ENCODE peak calls at places on chromosomes 1 and 21, in ten cellular contexts. One of them, this sample, is unnamed. For H3K27me3, the result is how much of the 10 kb centered on the place peaks cover.

GRCh38 chr1:21436488-21437340 is 3.2 kb upstream of the NBPF3 start:
- DNase-seq in AG04450: no peak
- DNase-seq in pancreas: peak
- DNase-seq in naive thymus-derived CD4-positive, alpha-beta T cell: no peak
- DNase-seq in transverse colon: peak
- DNase-seq in left lung: peak
- DNase-seq in CD8-positive, alpha-beta T cell: no peak
- DNase-seq in endothelial cell of umbilical vein: no peak
- DNase-seq in left ventricle myocardium inferior: no peak
- DNase-seq in esophagus muscularis mucosa: no peak
- DNase-seq in this sample: no peak

GRCh38 chr1:28751315-28752056 is 14.7 kb downstream of the YTHDF2 start:
- DNase-seq in left ventricle myocardium inferior: no peak
- DNase-seq in naive thymus-derived CD4-positive, alpha-beta T cell: no peak
- DNase-seq in CD8-positive, alpha-beta T cell: no peak
- DNase-seq in endothelial cell of umbilical vein: peak
- DNase-seq in pancreas: no peak
- DNase-seq in AG04450: no peak
- DNase-seq in left lung: no peak
- DNase-seq in transverse colon: no peak
- DNase-seq in esophagus muscularis mucosa: no peak
- DNase-seq in this sample: no peak

GRCh38 chr1:106621853-106622252 is 434.6 kb upstream of the PRMT6 start:
- DNase-seq in AG04450: no peak
- DNase-seq in pancreas: no peak
- DNase-seq in transverse colon: no peak
- DNase-seq in CD8-positive, alpha-beta T cell: no peak
- DNase-seq in esophagus muscularis mucosa: no peak
- DNase-seq in naive thymus-derived CD4-positive, alpha-beta T cell: no peak
- DNase-seq in left lung: no peak
- DNase-seq in endothelial cell of umbilical vein: no peak
- DNase-seq in left ventricle myocardium inferior: no peak
- DNase-seq in this sample: no peak

GRCh38 chr1:243316366-243316989 is 60.6 kb downstream of the SDCCAG8 start:
- DNase-seq in left lung: peak
- DNase-seq in esophagus muscularis mucosa: no peak
- DNase-seq in AG04450: no peak
- DNase-seq in naive thymus-derived CD4-positive, alpha-beta T cell: no peak
- DNase-seq in transverse colon: no peak
- DNase-seq in pancreas: no peak
- DNase-seq in CD8-positive, alpha-beta T cell: no peak
- DNase-seq in endothelial cell of umbilical vein: no peak
- DNase-seq in left ventricle myocardium inferior: no peak
- DNase-seq in this sample: no peak

GRCh38 chr1:181397841-181398240 is 85.5 kb upstream of the CACNA1E start:
- DNase-seq in left ventricle myocardium inferior: no peak
- DNase-seq in naive thymus-derived CD4-positive, alpha-beta T cell: no peak
- DNase-seq in left lung: no peak
- DNase-seq in esophagus muscularis mucosa: no peak
- DNase-seq in CD8-positive, alpha-beta T cell: peak
- DNase-seq in endothelial cell of umbilical vein: no peak
- DNase-seq in AG04450: no peak
- DNase-seq in transverse colon: no peak
- DNase-seq in pancreas: no peak
- DNase-seq in this sample: no peak

GRCh38 chr1:115056395-115056798 is 26.8 kb downstream of the TSHB start:
- DNase-seq in pancreas: no peak
- DNase-seq in naive thymus-derived CD4-positive, alpha-beta T cell: no peak
- DNase-seq in AG04450: no peak
- DNase-seq in esophagus muscularis mucosa: no peak
- DNase-seq in CD8-positive, alpha-beta T cell: no peak
- DNase-seq in transverse colon: peak
- DNase-seq in left lung: no peak
- DNase-seq in left ventricle myocardium inferior: no peak
- DNase-seq in endothelial cell of umbilical vein: no peak
- DNase-seq in this sample: peak

GRCh38 chr1:158951956-158952355 is 20.6 kb downstream of the PYHIN1 start:
- DNase-seq in transverse colon: peak
- DNase-seq in endothelial cell of umbilical vein: no peak
- DNase-seq in AG04450: no peak
- DNase-seq in left ventricle myocardium inferior: no peak
- DNase-seq in CD8-positive, alpha-beta T cell: no peak
- DNase-seq in esophagus muscularis mucosa: no peak
- DNase-seq in naive thymus-derived CD4-positive, alpha-beta T cell: no peak
- DNase-seq in left lung: peak
- DNase-seq in pancreas: peak
- DNase-seq in this sample: no peak

GRCh38 chr1:3133671-3134070 is 64.7 kb downstream of the PRDM16 start:
- DNase-seq in left lung: no peak
- DNase-seq in esophagus muscularis mucosa: no peak
- DNase-seq in pancreas: no peak
- DNase-seq in naive thymus-derived CD4-positive, alpha-beta T cell: no peak
- DNase-seq in CD8-positive, alpha-beta T cell: no peak
- DNase-seq in AG04450: no peak
- DNase-seq in left ventricle myocardium inferior: no peak
- DNase-seq in transverse colon: no peak
- DNase-seq in endothelial cell of umbilical vein: no peak
- DNase-seq in this sample: no peak

GRCh38 chr1:111463029-111463683 is 10.6 kb upstream of the C1orf162 start:
- DNase-seq in AG04450: peak
- DNase-seq in left ventricle myocardium inferior: no peak
- DNase-seq in naive thymus-derived CD4-positive, alpha-beta T cell: no peak
- DNase-seq in left lung: no peak
- DNase-seq in endothelial cell of umbilical vein: no peak
- DNase-seq in transverse colon: no peak
- DNase-seq in CD8-positive, alpha-beta T cell: no peak
- DNase-seq in esophagus muscularis mucosa: no peak
- DNase-seq in pancreas: no peak
- DNase-seq in this sample: no peak

GRCh38 chr1:196078691-196079090 is 529.5 kb downstream of the KCNT2 start:
- DNase-seq in CD8-positive, alpha-beta T cell: no peak
- DNase-seq in pancreas: no peak
- DNase-seq in endothelial cell of umbilical vein: no peak
- DNase-seq in transverse colon: no peak
- DNase-seq in AG04450: no peak
- DNase-seq in naive thymus-derived CD4-positive, alpha-beta T cell: no peak
- DNase-seq in left lung: no peak
- DNase-seq in esophagus muscularis mucosa: no peak
- DNase-seq in left ventricle myocardium inferior: no peak
- DNase-seq in this sample: no peak

GRCh38 chr21:18334066-18334465 is 69.5 kb downstream of the TMPRSS15 start:
- DNase-seq in left ventricle myocardium inferior: no peak
- DNase-seq in endothelial cell of umbilical vein: no peak
- DNase-seq in AG04450: no peak
- DNase-seq in transverse colon: no peak
- DNase-seq in esophagus muscularis mucosa: no peak
- DNase-seq in naive thymus-derived CD4-positive, alpha-beta T cell: no peak
- DNase-seq in pancreas: no peak
- DNase-seq in CD8-positive, alpha-beta T cell: no peak
- DNase-seq in left lung: no peak
- DNase-seq in this sample: no peak

GRCh38 chr1:31102501-31102950 is 37.0 kb upstream of the PUM1 start:
- DNase-seq in left ventricle myocardium inferior: peak
- DNase-seq in CD8-positive, alpha-beta T cell: no peak
- DNase-seq in pancreas: no peak
- DNase-seq in endothelial cell of umbilical vein: no peak
- DNase-seq in esophagus muscularis mucosa: no peak
- DNase-seq in naive thymus-derived CD4-positive, alpha-beta T cell: no peak
- DNase-seq in left lung: no peak
- DNase-seq in transverse colon: peak
- DNase-seq in AG04450: no peak
- DNase-seq in this sample: no peak

GRCh38 chr21:37758997-37759396 is 157.3 kb downstream of the KCNJ6 start:
- DNase-seq in transverse colon: peak
- DNase-seq in endothelial cell of umbilical vein: peak
- DNase-seq in naive thymus-derived CD4-positive, alpha-beta T cell: no peak
- DNase-seq in AG04450: peak
- DNase-seq in left lung: peak
- DNase-seq in pancreas: no peak
- DNase-seq in left ventricle myocardium inferior: no peak
- DNase-seq in esophagus muscularis mucosa: no peak
- DNase-seq in CD8-positive, alpha-beta T cell: no peak
- DNase-seq in this sample: peak

GRCh38 chr1:26337206-26337535 is 16.8 kb downstream of the CRYBG2 start:
- DNase-seq in esophagus muscularis mucosa: no peak
- DNase-seq in left lung: no peak
- DNase-seq in naive thymus-derived CD4-positive, alpha-beta T cell: no peak
- DNase-seq in transverse colon: no peak
- DNase-seq in endothelial cell of umbilical vein: no peak
- DNase-seq in left ventricle myocardium inferior: no peak
- DNase-seq in CD8-positive, alpha-beta T cell: no peak
- DNase-seq in pancreas: no peak
- DNase-seq in AG04450: no peak
- DNase-seq in this sample: no peak
- H3K27me3 ChIP-seq in esophagus muscularis mucosa: under half
- H3K27me3 ChIP-seq in left lung: under half
- H3K27me3 ChIP-seq in naive thymus-derived CD4-positive, alpha-beta T cell: under half
- H3K27me3 ChIP-seq in transverse colon: under half
- H3K27me3 ChIP-seq in endothelial cell of umbilical vein: under half
- H3K27me3 ChIP-seq in left ventricle myocardium inferior: half or more
- H3K27me3 ChIP-seq in CD8-positive, alpha-beta T cell: under half
- H3K27me3 ChIP-seq in pancreas: under half
- H3K27me3 ChIP-seq in AG04450: under half
- H3K27me3 ChIP-seq in this sample: under half

GRCh38 chr1:56024155-56024554 is 555.2 kb downstream of the PLPP3 start:
- DNase-seq in left ventricle myocardium inferior: no peak
- DNase-seq in CD8-positive, alpha-beta T cell: no peak
- DNase-seq in transverse colon: no peak
- DNase-seq in esophagus muscularis mucosa: no peak
- DNase-seq in endothelial cell of umbilical vein: no peak
- DNase-seq in AG04450: no peak
- DNase-seq in left lung: no peak
- DNase-seq in pancreas: no peak
- DNase-seq in naive thymus-derived CD4-positive, alpha-beta T cell: no peak
- DNase-seq in this sample: no peak
- H3K27ac ChIP-seq in left ventricle myocardium inferior: no peak
- H3K27ac ChIP-seq in CD8-positive, alpha-beta T cell: no peak
- H3K27ac ChIP-seq in transverse colon: no peak
- H3K27ac ChIP-seq in esophagus muscularis mucosa: no peak
- H3K27ac ChIP-seq in endothelial cell of umbilical vein: no peak
- H3K27ac ChIP-seq in AG04450: no peak
- H3K27ac ChIP-seq in left lung: no peak
- H3K27ac ChIP-seq in pancreas: no peak
- H3K27ac ChIP-seq in naive thymus-derived CD4-positive, alpha-beta T cell: no peak
- H3K27ac ChIP-seq in this sample: no peak

DNA sequence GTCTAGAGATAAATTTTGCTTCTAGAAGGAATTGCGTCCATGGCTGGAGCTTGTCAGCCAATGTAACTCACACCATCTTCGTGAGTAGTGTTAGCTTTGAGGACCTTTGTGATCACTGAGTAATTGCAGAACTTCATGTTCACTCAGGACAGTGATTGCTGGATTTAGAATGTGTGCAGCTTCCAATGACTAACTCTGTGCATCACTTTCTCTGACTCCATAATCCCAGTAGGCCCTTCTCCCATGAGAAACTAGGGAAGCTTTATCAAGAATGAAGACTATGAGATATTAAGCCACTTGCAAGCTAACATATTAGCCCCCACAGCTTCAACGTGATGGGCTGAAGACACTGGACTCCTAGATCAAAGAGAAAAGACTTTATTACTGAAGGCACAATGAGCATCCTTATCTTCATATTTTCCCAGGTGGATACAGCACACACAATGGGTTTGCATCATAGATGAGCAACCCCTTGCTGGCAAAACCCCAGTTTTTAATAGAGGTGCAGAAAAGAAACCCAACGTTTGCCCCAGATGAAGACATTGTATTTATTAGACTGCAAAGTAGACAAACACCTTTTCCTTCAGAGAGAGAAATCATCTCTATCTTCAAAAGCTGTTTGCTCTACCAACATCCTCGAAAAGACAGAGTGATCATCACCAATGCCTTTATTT is 561.0 kb downstream of the LTN1 start:
- DNase-seq in esophagus muscularis mucosa: no peak
- DNase-seq in pancreas: no peak
- DNase-seq in AG04450: no peak
- DNase-seq in transverse colon: no peak
- DNase-seq in endothelial cell of umbilical vein: no peak
- DNase-seq in left ventricle myocardium inferior: no peak
- DNase-seq in left lung: no peak
- DNase-seq in naive thymus-derived CD4-positive, alpha-beta T cell: no peak
- DNase-seq in CD8-positive, alpha-beta T cell: no peak
- DNase-seq in this sample: no peak
- H3K27me3 ChIP-seq in esophagus muscularis mucosa: under half
- H3K27me3 ChIP-seq in pancreas: under half
- H3K27me3 ChIP-seq in AG04450: under half
- H3K27me3 ChIP-seq in transverse colon: under half
- H3K27me3 ChIP-seq in endothelial cell of umbilical vein: under half
- H3K27me3 ChIP-seq in left ventricle myocardium inferior: under half
- H3K27me3 ChIP-seq in left lung: under half
- H3K27me3 ChIP-seq in naive thymus-derived CD4-positive, alpha-beta T cell: under half
- H3K27me3 ChIP-seq in CD8-positive, alpha-beta T cell: under half
- H3K27me3 ChIP-seq in this sample: under half

GRCh38 chr1:170674986-170675385 is 11.1 kb downstream of the PRRX1 start:
- DNase-seq in esophagus muscularis mucosa: no peak
- DNase-seq in pancreas: no peak
- DNase-seq in naive thymus-derived CD4-positive, alpha-beta T cell: no peak
- DNase-seq in AG04450: no peak
- DNase-seq in left lung: no peak
- DNase-seq in transverse colon: no peak
- DNase-seq in left ventricle myocardium inferior: no peak
- DNase-seq in CD8-positive, alpha-beta T cell: no peak
- DNase-seq in endothelial cell of umbilical vein: no peak
- DNase-seq in this sample: no peak

GRCh38 chr1:170676628-170677027 is 12.7 kb downstream of the PRRX1 start:
- DNase-seq in transverse colon: no peak
- DNase-seq in naive thymus-derived CD4-positive, alpha-beta T cell: no peak
- DNase-seq in esophagus muscularis mucosa: no peak
- DNase-seq in pancreas: no peak
- DNase-seq in endothelial cell of umbilical vein: no peak
- DNase-seq in left ventricle myocardium inferior: no peak
- DNase-seq in AG04450: no peak
- DNase-seq in CD8-positive, alpha-beta T cell: no peak
- DNase-seq in left lung: no peak
- DNase-seq in this sample: no peak

GRCh38 chr1:170678196-170678595 is 14.3 kb downstream of the PRRX1 start:
- DNase-seq in left lung: no peak
- DNase-seq in CD8-positive, alpha-beta T cell: no peak
- DNase-seq in pancreas: no peak
- DNase-seq in left ventricle myocardium inferior: no peak
- DNase-seq in transverse colon: no peak
- DNase-seq in esophagus muscularis mucosa: no peak
- DNase-seq in endothelial cell of umbilical vein: no peak
- DNase-seq in AG04450: no peak
- DNase-seq in naive thymus-derived CD4-positive, alpha-beta T cell: no peak
- DNase-seq in this sample: no peak

GRCh38 chr1:170674239-170674638 is 10.3 kb downstream of the PRRX1 start:
- DNase-seq in AG04450: no peak
- DNase-seq in pancreas: no peak
- DNase-seq in left ventricle myocardium inferior: no peak
- DNase-seq in CD8-positive, alpha-beta T cell: no peak
- DNase-seq in esophagus muscularis mucosa: no peak
- DNase-seq in naive thymus-derived CD4-positive, alpha-beta T cell: no peak
- DNase-seq in transverse colon: no peak
- DNase-seq in left lung: no peak
- DNase-seq in endothelial cell of umbilical vein: no peak
- DNase-seq in this sample: no peak

DNA sequence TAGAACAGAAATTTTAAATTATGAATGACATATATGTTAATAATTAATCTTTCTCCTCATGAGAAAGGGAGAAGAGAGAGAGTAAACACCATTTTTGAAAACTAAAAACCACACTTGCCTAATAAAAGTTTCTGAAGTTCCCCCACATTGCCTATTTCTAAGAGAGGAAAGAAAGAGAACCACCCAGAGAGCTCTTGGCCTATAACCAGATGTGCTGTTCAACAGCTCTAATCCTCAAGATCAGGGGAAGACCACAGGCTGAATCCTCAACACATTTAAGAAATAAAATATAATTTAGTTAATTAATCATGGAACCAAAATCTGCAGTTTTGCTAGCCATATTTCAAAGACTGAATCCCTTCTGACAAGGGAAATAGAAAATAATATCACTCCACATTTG is 11.9 kb downstream of the PRRX1 start:
- DNase-seq in transverse colon: no peak
- DNase-seq in left ventricle myocardium inferior: no peak
- DNase-seq in AG04450: no peak
- DNase-seq in endothelial cell of umbilical vein: no peak
- DNase-seq in left lung: no peak
- DNase-seq in pancreas: no peak
- DNase-seq in esophagus muscularis mucosa: no peak
- DNase-seq in CD8-positive, alpha-beta T cell: no peak
- DNase-seq in naive thymus-derived CD4-positive, alpha-beta T cell: no peak
- DNase-seq in this sample: no peak
- H3K27ac ChIP-seq in transverse colon: no peak
- H3K27ac ChIP-seq in left ventricle myocardium inferior: no peak
- H3K27ac ChIP-seq in AG04450: no peak
- H3K27ac ChIP-seq in endothelial cell of umbilical vein: no peak
- H3K27ac ChIP-seq in left lung: no peak
- H3K27ac ChIP-seq in pancreas: no peak
- H3K27ac ChIP-seq in esophagus muscularis mucosa: no peak
- H3K27ac ChIP-seq in CD8-positive, alpha-beta T cell: no peak
- H3K27ac ChIP-seq in naive thymus-derived CD4-positive, alpha-beta T cell: no peak
- H3K27ac ChIP-seq in this sample: no peak